ENCODE peak calls at places on chromosome 20, in seven cellular contexts. X is lower leg skin, J is right lobe of liver, A is PC-9, O is fibroblast of villous mesenchyme, P is endothelial cell, B is MM.1S. S is an unnamed sample.

GRCh38 chr20:38219006-38219950 is 41.3 kb downstream of the KIAA1755 start:
- DNase-seq in X (peak), J (no peak), A (peak), O (no peak), P (no peak), B (no peak), S (no peak)

GRCh38 chr20:1752045-1752444 is 94.5 kb upstream of the SIRPG start:
- DNase-seq in X (no peak), J (no peak), A (no peak), O (no peak), P (no peak), B (no peak), S (no peak)

GRCh38 chr20:53337419-53338101 is 256.1 kb downstream of the ZNF217 start:
- DNase-seq in X (no peak), J (no peak), A (no peak), O (no peak), P (no peak), B (no peak), S (no peak)

GRCh38 chr20:49446808-49447207 is 35.7 kb downstream of the KCNB1 start:
- DNase-seq in X (peak), J (peak), A (no peak), O (peak), P (peak), B (no peak), S (no peak)

GRCh38 chr20:18279231-18279630 is 9.1 kb upstream of the ZNF133 start:
- DNase-seq in X (no peak), J (no peak), A (no peak), O (no peak), P (no peak), B (no peak), S (no peak)

GRCh38 chr20:18904624-18905023 is 91.0 kb downstream of the SCP2D1 start:
- DNase-seq in X (no peak), J (no peak), A (no peak), O (no peak), P (peak), B (no peak), S (no peak)

GRCh38 chr20:9342651-9343050 is 171.7 kb upstream of the LAMP5 start:
- DNase-seq in X (no peak), J (no peak), A (no peak), O (no peak), P (no peak), B (no peak), S (no peak)

GRCh38 chr20:17358854-17359253 is 132.0 kb downstream of the PCSK2 start:
- DNase-seq in X (no peak), J (no peak), A (no peak), O (no peak), P (no peak), B (no peak), S (no peak)

GRCh38 chr20:19817017-19817416 is 59.0 kb downstream of the RIN2 start:
- DNase-seq in X (no peak), J (no peak), A (peak), O (peak), P (no peak), B (no peak), S (no peak)

GRCh38 chr20:24783631-24784492 is 165.2 kb upstream of the CST7 start:
- DNase-seq in X (peak), J (no peak), A (no peak), O (no peak), P (peak), B (peak), S (no peak)

GRCh38 chr20:227439-228105 is 514 bp downstream of the DEFB129 start:
- DNase-seq in X (no peak), J (no peak), A (no peak), O (no peak), P (no peak), B (peak), S (no peak)

GRCh38 chr20:48791666-48792071 is 36.1 kb downstream of the PREX1 start:
- DNase-seq in X (no peak), J (peak), A (peak), O (no peak), P (no peak), B (no peak), S (no peak)

GRCh38 chr20:8918145-8918544 is 150.7 kb upstream of the PLCB4 start:
- DNase-seq in X (no peak), J (no peak), A (no peak), O (no peak), P (no peak), B (no peak), S (no peak)

GRCh38 chr20:47610247-47610944 is 108.7 kb downstream of the NCOA3 start:
- DNase-seq in X (no peak), J (no peak), A (peak), O (peak), P (no peak), B (peak), S (no peak)

GRCh38 chr20:11734431-11734830 is 183.3 kb upstream of the BTBD3 start:
- DNase-seq in X (no peak), J (no peak), A (no peak), O (no peak), P (no peak), B (no peak), S (no peak)

GRCh38 chr20:32158943-32159660 is 48.4 kb downstream of the PLAGL2 start:
- DNase-seq in X (no peak), J (no peak), A (no peak), O (no peak), P (no peak), B (no peak), S (no peak)

GRCh38 chr20:8640461-8640860 is 428.4 kb upstream of the PLCB4 start:
- DNase-seq in X (no peak), J (no peak), A (no peak), O (no peak), P (no peak), B (no peak), S (no peak)

GRCh38 chr20:33443006-33443511 is 504 bp downstream of the SNTA1 start:
- DNase-seq in X (peak), J (peak), A (no peak), O (no peak), P (peak), B (peak), S (peak)

GRCh38 chr20:34022154-34022842 is 28.6 kb downstream of the RALY start:
- DNase-seq in X (no peak), J (no peak), A (no peak), O (peak), P (no peak), B (peak), S (no peak)

GRCh38 chr20:54251093-54251492 is 43.2 kb downstream of the PFDN4 start:
- DNase-seq in X (no peak), J (no peak), A (peak), O (no peak), P (no peak), B (no peak), S (no peak)

GRCh38 chr20:9515761-9516657 is 1.6 kb downstream of the LAMP5 start:
- DNase-seq in X (no peak), J (no peak), A (no peak), O (no peak), P (no peak), B (peak), S (no peak)

GRCh38 chr20:49835031-49835430 is 22.4 kb downstream of the SLC9A8 start:
- DNase-seq in X (no peak), J (no peak), A (no peak), O (no peak), P (no peak), B (no peak), S (no peak)

GRCh38 chr20:45229264-45230056 is 8.3 kb downstream of the SEMG2 start:
- DNase-seq in X (no peak), J (peak), A (peak), O (peak), P (peak), B (peak), S (no peak)
- TF ChIP-seq CTCF in X (no peak), J (peak), A (peak), O (peak), P (peak), B (peak), S (peak)

DNA sequence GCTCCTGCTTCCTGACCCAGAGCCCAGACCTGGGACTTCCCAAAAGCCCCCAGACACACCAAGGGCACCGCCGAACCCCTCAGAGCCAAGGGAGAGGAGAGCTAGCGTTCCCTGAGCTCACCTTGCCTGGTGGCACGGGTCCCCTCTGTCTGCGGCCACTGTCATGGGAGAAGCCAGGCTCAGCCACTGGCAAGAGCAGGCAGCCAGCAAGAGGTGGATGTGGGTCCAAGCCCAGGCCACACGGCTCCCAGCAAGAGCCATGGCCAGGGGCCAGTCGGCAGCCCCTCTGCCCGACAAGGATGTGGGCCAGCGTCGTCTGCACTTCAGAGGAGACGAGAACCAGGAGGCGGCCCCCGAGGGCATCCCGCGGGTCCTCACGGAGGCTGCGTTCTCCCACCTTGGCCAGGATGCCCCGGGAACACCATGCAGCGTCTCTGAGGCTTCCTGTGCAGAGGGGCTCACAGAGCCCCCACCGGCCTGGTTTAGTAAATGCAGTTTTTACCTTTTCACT is 2.2 kb upstream of the PPDPF start:
- DNase-seq in X (no peak), J (no peak), A (no peak), O (no peak), P (no peak), B (no peak), S (no peak)
- TF ChIP-seq CTCF in X (no peak), J (no peak), A (no peak), O (no peak), P (no peak), B (no peak), S (peak)

GRCh38 chr20:14189794-14190402 is 147.5 kb downstream of the FLRT3 start:
- DNase-seq in X (no peak), J (no peak), A (no peak), O (peak), P (no peak), B (peak), S (no peak)
- TF ChIP-seq CTCF in X (no peak), J (peak), A (peak), O (peak), P (no peak), B (peak), S (peak)

DNA sequence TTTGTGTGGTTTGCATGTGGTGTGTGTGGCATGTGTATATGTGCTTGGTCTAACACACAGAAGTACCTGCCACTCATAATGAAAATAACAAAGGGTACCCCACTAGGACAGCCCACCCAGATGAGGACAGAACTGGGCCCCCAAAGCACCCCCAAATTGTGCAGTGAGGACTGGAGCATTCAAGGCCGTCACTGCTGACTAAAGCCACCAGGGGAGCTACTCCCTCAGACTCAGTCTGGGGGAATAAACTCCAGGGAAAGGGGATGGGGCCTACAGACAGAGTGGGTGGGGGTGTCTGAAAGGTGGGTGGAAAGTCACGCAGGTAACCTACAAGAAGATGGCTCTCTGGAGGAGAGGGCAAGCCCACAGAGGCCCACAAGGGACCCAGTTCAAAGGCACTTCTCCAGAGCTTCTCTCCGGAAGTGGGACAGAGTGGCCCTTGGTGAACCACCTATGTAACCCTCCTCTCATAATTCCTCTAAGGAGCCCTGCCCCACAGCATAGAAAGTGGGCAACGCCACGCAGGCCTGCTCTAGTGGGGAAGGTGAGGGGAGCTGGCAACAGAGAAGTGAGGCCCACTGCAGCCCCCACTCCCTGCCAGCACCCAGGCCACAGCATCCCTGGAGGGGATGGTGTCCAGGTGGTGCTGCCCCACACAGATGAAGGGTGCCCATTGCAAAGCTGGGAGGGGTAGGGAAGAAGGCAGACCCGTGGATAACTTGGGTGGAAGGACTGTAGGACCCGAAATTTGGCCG is 122.8 kb upstream of the MAFB start:
- DNase-seq in X (no peak), J (no peak), A (no peak), O (no peak), P (no peak), B (no peak), S (peak)
- TF ChIP-seq CTCF in X (no peak), J (no peak), A (peak), O (no peak), P (peak), B (no peak), S (peak)

GRCh38 chr20:43506238-43506637 is 1.3 kb upstream of the L3MBTL1 start:
- DNase-seq in X (peak), J (no peak), A (no peak), O (no peak), P (no peak), B (no peak), S (no peak)
- TF ChIP-seq CTCF in X (no peak), J (no peak), A (no peak), O (no peak), P (no peak), B (no peak), S (no peak)